ENCODE peak calls at places on chromosome 7, in five cellular contexts. L, E, D, K and G are unnamed samples.

GRCh38 chr7:6705959-6706665 is 635 bp downstream of the ZNF12 start:
- DNase-seq in L (peak), E (peak), D (peak), K (peak), G (peak)

GRCh38 chr7:50450691-50451051 is 521 bp upstream of the FIGNL1 start:
- DNase-seq in L (no peak), E (peak), D (no peak), K (no peak), G (no peak)

GRCh38 chr7:12785473-12785872 is 98.0 kb downstream of the ARL4A start:
- DNase-seq in L (no peak), E (no peak), D (no peak), K (no peak), G (no peak)

GRCh38 chr7:92368741-92369140 is 78.5 kb upstream of the GATAD1 start:
- DNase-seq in L (no peak), E (no peak), D (no peak), K (no peak), G (no peak)

GRCh38 chr7:80511964-80512363 is at the start of gene GNAT3:
- DNase-seq in L (no peak), E (no peak), D (no peak), K (no peak), G (no peak)

GRCh38 chr7:27961255-27961654 is 219.3 kb downstream of the JAZF1 start:
- DNase-seq in L (peak), E (no peak), D (no peak), K (peak), G (peak)

GRCh38 chr7:111855842-111856227 is 293.5 kb upstream of the IMMP2L start:
- DNase-seq in L (peak), E (no peak), D (no peak), K (peak), G (peak)

GRCh38 chr7:26709210-26709990 is 155.0 kb downstream of the SKAP2 start:
- DNase-seq in L (no peak), E (no peak), D (no peak), K (no peak), G (peak)

GRCh38 chr7:106664343-106664742 is 3.4 kb upstream of the CCDC71L start:
- DNase-seq in L (no peak), E (no peak), D (no peak), K (no peak), G (no peak)

GRCh38 chr7:138460649-138461607 is 869 bp downstream of the TRIM24 start:
- DNase-seq in L (peak), E (peak), D (peak), K (peak), G (peak)

GRCh38 chr7:98265841-98266271 is 13.8 kb upstream of the TECPR1 start:
- DNase-seq in L (peak), E (no peak), D (no peak), K (peak), G (no peak)

GRCh38 chr7:70131807-70132565 is 533.7 kb downstream of the AUTS2 start:
- DNase-seq in L (no peak), E (no peak), D (no peak), K (no peak), G (no peak)

GRCh38 chr7:102917436-102918353 is 4.9 kb downstream of the LRRC17 start:
- DNase-seq in L (no peak), E (no peak), D (no peak), K (peak), G (no peak)

GRCh38 chr7:193538-194256 is 1.3 kb downstream of the FAM20C start:
- DNase-seq in L (no peak), E (no peak), D (no peak), K (no peak), G (peak)

GRCh38 chr7:25029075-25029474 is 49.1 kb upstream of the OSBPL3 start:
- DNase-seq in L (no peak), E (no peak), D (peak), K (no peak), G (no peak)

GRCh38 chr7:106345421-106346166 is 60.8 kb upstream of the NAMPT start:
- DNase-seq in L (peak), E (peak), D (no peak), K (peak), G (peak)

GRCh38 chr7:47132471-47132870 is 449.4 kb downstream of the TNS3 start:
- DNase-seq in L (peak), E (no peak), D (no peak), K (no peak), G (peak)

GRCh38 chr7:38858281-38858884 is 50.6 kb downstream of the VPS41 start:
- DNase-seq in L (peak), E (no peak), D (no peak), K (peak), G (peak)

GRCh38 chr7:53303781-53304180 is 268.3 kb downstream of the POM121L12 start:
- DNase-seq in L (no peak), E (no peak), D (no peak), K (no peak), G (no peak)

GRCh38 chr7:33109758-33110238 is 594 bp upstream of the RP9 start:
- DNase-seq in L (no peak), E (no peak), D (no peak), K (no peak), G (peak)

GRCh38 chr7:88357794-88358533 is 51.3 kb upstream of the STEAP4 start:
- DNase-seq in L (no peak), E (peak), D (no peak), K (peak), G (peak)

GRCh38 chr7:87574630-87575029 is 26.1 kb downstream of the ABCB1 start:
- DNase-seq in L (peak), E (no peak), D (no peak), K (peak), G (peak)

GRCh38 chr7:25947669-25948516 is 204.1 kb upstream of the NFE2L3 start:
- DNase-seq in L (peak), E (peak), D (no peak), K (no peak), G (no peak)

DNA sequence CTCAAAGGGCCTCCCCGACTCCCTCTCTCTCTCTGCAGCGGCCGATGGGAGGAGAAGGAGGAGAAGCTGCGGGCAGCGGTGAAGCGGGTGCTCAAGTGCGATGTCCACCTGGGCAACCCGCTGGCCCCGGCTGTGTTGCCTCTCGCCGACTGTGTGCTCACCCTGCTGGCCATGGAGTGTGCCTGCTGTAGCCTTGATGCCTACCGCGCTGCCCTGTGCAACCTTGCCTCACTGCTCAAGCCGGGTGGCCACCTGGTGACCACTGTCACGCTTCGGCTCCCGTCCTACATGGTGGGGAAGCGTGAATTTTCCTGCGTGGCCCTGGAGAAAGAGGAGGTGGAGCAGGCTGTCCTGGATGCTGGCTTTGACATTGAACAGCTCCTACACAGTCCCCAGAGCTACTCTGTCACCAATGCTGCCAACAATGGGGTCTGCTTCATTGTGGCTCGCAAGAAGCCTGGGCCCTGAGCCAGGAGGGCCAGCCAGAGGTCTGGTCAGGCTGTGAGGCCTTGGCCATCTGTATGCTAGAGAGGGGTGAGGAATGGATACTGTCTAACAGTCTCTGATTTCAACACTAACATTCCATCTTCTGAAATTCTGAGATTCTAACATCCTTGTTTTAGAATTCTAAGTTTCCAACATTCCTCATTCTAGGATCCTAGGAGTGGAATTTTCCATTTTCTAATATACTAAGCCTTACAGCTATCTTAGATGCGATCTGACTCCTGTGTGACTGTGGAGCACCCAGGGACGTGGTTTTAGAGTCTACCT is 3.6 kb downstream of the INMT start:
- DNase-seq in L (peak), E (no peak), D (no peak), K (peak), G (no peak)
- TF ChIP-seq CTCF in L (peak), E (no peak), D (no peak), K (no peak), G (no peak)

GRCh38 chr7:158863611-158864506 is 7.5 kb downstream of the DYNC2I1 start:
- DNase-seq in L (peak), E (peak), D (peak), K (peak), G (peak)

GRCh38 chr7:158858592-158859503 is 2.5 kb downstream of the DYNC2I1 start:
- DNase-seq in L (no peak), E (no peak), D (no peak), K (peak), G (peak)

GRCh38 chr7:158861936-158862704 is 5.8 kb downstream of the DYNC2I1 start:
- DNase-seq in L (no peak), E (no peak), D (no peak), K (no peak), G (no peak)

GRCh38 chr7:158860394-158860793 is 4.0 kb downstream of the DYNC2I1 start:
- DNase-seq in L (no peak), E (no peak), D (no peak), K (no peak), G (no peak)

DNA sequence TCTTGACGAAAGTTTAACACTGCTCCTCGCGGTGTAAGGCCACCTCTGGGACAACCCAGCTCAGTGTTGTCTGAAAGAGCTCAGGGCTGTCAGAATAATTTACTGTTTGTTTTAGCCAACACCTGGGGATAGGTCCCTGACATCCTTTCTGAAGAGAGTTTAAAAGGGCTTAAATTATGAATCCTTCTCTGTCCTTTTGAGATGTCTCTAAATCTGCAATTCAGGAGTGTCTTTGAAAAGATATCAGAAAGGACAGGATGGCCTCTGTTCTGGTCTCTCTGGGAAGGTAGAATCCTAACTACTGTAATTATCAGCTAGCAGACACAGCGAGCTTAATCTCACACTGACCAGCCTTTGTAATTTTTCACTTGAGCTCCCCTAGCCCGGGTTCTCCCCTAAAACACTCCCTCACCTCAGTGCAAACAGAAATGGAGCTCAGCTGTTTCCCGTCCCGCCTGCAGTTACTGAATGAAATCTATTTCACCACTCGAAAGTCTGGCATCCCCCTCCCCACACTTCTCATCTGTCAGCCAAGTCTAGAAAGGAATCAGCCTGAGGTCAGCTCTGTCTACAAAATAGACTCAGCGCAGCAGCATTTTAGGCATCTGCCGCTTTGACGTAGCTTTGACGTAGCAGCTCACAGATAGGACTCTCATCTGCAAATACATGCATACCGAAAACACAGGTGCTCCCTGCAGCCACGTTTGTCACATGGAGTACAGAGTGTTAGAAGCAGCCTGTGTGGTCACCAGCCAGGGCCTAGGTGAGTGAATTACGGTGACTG is 4.8 kb downstream of the DYNC2I1 start:
- DNase-seq in L (no peak), E (no peak), D (no peak), K (no peak), G (no peak)
- H3K4me3 ChIP-seq in L (no peak), E (no peak), D (no peak), K (no peak), G (no peak)

GRCh38 chr7:37831214-37831613 is 17.2 kb upstream of the NME8 start:
- DNase-seq in L (no peak), E (no peak), D (no peak), K (no peak), G (no peak)

GRCh38 chr7:37833107-37833817 is 15.1 kb upstream of the NME8 start:
- DNase-seq in L (peak), E (peak), D (no peak), K (peak), G (peak)

GRCh38 chr7:37833818-37834146 is 14.6 kb upstream of the NME8 start:
- DNase-seq in L (no peak), E (no peak), D (no peak), K (no peak), G (no peak)

GRCh38 chr7:37826825-37827224 is 21.6 kb upstream of the NME8 start:
- DNase-seq in L (no peak), E (peak), D (no peak), K (no peak), G (no peak)

DNA sequence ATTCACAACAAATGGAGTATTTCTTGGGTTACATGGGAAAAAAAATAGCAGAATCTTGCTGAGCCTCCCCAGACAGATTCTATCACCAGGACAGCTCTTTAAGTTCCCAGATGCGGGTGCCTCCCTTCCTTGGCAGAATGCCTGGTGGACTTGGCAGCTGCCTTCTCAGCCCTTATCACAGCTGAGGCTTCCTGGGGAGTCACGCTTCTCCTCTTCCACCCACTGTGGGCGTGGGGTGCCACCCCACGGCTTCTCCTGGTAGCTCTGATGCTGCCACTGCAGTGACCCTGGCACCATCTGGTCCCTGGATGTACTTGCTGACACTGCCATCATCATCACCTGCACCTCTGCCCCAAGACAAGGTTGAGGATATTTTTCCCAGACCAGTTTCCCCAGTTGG is 16.2 kb upstream of the NME8 start:
- DNase-seq in L (peak), E (peak), D (peak), K (peak), G (peak)
- TF ChIP-seq CTCF in L (no peak), E (peak), D (peak), K (no peak), G (peak)

GRCh38 chr7:14787551-14787950 is 115.0 kb downstream of the DGKB start:
- DNase-seq in L (no peak), E (no peak), D (no peak), K (no peak), G (no peak)

DNA sequence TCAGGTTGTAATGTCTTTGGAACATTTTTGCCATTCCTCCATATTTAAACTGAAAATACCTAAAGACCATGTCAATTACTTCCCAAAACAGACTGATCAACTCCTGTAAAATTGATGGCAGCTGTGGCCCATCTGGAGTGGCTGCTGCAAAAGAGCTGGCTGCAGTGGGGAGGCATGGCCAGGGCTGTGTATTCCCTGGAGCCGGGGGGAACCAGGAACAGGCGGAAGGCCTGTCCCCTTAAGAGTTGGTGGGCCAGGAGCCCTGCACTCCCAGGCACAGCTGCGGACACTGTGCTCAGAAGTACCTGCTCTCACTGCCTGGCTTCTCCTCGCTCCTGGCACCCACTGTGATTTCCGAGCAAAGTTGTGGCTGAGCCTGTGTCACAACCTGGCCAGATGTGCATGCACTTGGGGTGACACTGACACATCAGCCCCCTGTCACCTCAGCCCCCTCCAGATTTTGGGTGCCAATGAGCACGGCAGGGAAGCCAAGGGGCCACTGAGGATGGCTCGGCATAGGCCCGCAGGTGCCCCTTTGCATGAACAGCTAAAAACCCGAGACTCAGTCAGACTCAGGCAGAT is 116.1 kb downstream of the DGKB start:
- DNase-seq in L (no peak), E (no peak), D (no peak), K (no peak), G (no peak)
- H3K4me3 ChIP-seq in L (no peak), E (no peak), D (no peak), K (no peak), G (no peak)

DNA sequence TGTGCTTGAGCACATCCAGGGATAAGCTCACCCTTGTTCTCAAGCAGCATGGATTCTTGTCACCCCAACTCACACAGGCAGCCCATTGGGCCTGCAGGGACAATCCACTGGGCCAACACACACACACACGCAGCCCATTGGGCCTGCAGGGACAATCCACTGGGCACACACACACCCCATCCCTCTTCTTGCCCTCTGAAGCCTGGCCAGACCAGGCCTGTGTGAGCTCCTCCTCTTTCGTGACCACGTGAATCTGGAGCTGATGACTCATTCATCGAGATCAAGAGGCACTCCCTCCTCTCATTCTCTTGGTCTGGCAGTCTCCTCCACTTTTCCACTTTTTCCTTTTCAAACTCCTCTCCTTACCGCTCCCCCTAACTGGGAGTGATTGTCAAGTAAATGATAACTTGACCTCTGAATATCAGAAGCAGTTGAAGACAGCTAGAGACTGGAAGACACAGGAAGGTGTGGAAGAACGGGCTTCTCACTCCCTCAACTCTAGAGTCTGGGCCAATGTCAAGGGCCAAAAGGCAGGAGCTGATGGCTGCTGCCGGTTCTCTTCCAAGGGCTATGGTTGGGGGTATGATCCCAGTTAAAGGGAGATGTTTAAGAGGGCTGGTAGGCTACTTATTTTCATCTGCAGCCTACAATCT is 89.7 kb downstream of the HIPK2 start:
- DNase-seq in L (peak), E (peak), D (no peak), K (peak), G (peak)
- TF ChIP-seq CTCF in L (no peak), E (no peak), D (no peak), K (no peak), G (no peak)

GRCh38 chr7:54546986-54547314 is 4.8 kb downstream of the VSTM2A start:
- DNase-seq in L (no peak), E (no peak), D (no peak), K (no peak), G (no peak)

GRCh38 chr7:54545241-54545563 is 3.0 kb downstream of the VSTM2A start:
- DNase-seq in L (no peak), E (no peak), D (no peak), K (no peak), G (no peak)

GRCh38 chr7:54542920-54543539 is 855 bp downstream of the VSTM2A start:
- DNase-seq in L (peak), E (no peak), D (no peak), K (peak), G (peak)

GRCh38 chr7:54544356-54545240 is 2.4 kb downstream of the VSTM2A start:
- DNase-seq in L (no peak), E (no peak), D (no peak), K (no peak), G (no peak)

GRCh38 chr7:54546081-54546985 is 4.2 kb downstream of the VSTM2A start:
- DNase-seq in L (no peak), E (peak), D (no peak), K (no peak), G (peak)
- H3K4me3 ChIP-seq in L (no peak), E (no peak), D (no peak), K (no peak), G (no peak)

GRCh38 chr7:117990834-117991233 is 117.6 kb upstream of the CTTNBP2 start:
- DNase-seq in L (no peak), E (no peak), D (no peak), K (no peak), G (no peak)

GRCh38 chr7:117995850-117996650 is 122.8 kb upstream of the CTTNBP2 start:
- DNase-seq in L (peak), E (no peak), D (no peak), K (no peak), G (peak)

GRCh38 chr7:117992635-117993034 is 119.4 kb upstream of the CTTNBP2 start:
- DNase-seq in L (no peak), E (no peak), D (no peak), K (no peak), G (no peak)

GRCh38 chr7:117997862-117998825 is 124.9 kb upstream of the CTTNBP2 start:
- DNase-seq in L (peak), E (no peak), D (no peak), K (no peak), G (peak)

DNA sequence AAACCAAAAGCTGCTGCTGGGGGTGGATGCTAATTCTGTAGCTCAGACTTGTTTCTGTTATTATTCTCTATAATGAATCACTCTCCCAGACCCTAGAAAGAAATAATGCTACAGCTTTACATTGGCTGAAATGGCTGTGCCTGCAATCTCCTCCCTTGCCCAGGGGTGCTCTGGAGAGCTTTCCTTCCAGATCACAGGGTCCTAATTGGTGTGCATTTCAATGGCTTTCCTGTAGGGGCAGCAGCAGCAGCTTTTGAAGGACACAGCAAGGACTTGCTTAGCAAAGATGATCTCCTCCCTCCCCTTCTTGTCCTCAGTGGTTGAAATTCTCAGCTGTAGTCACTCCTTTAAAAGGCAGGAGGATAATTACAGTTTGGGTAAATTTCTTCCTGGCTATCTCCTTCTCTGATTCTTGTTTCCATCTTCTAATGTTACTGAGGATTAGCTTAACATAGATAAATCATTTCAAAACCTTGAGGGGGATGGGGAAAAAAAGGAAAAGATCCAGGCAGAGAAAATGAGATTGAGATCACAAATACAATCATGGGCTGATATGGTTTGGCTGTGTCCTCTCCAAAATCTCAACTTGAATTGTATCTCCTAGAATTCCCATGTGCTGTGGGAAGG is 120.2 kb upstream of the CTTNBP2 start:
- DNase-seq in L (peak), E (peak), D (peak), K (peak), G (peak)
- TF ChIP-seq CTCF in L (peak), E (peak), D (peak), K (peak), G (peak)